ENCODE peak calls at places on chromosome 22, in seven cellular contexts. One of them, this sample, is unnamed.

GRCh38 chr22:32723632-32724031 is 77.9 kb upstream of the TIMP3 start:
- DNase-seq in HFF-Myc: peak
- DNase-seq in AML-193: peak
- DNase-seq in AG04449: peak
- DNase-seq in GM12865: peak
- DNase-seq in T1000: peak
- DNase-seq in stimulated activated CD4-positive, alpha-beta T cell treated with anti-CD3 and anti-CD28 coated beads, Interleukin-1b, Interleukin-23, amount 100 ng/mL, for 4 hours: peak
- DNase-seq in this sample: peak

GRCh38 chr22:20782601-20783299 is 8.8 kb downstream of the SERPIND1 start:
- DNase-seq in HFF-Myc: no peak
- DNase-seq in AML-193: no peak
- DNase-seq in AG04449: no peak
- DNase-seq in GM12865: no peak
- DNase-seq in T1000: no peak
- DNase-seq in stimulated activated CD4-positive, alpha-beta T cell treated with anti-CD3 and anti-CD28 coated beads, Interleukin-1b, Interleukin-23, amount 100 ng/mL, for 4 hours: no peak
- DNase-seq in this sample: no peak

GRCh38 chr22:43540570-43540969 is 128.8 kb downstream of the MPPED1 start:
- DNase-seq in HFF-Myc: no peak
- DNase-seq in AML-193: no peak
- DNase-seq in AG04449: no peak
- DNase-seq in GM12865: no peak
- DNase-seq in T1000: no peak
- DNase-seq in stimulated activated CD4-positive, alpha-beta T cell treated with anti-CD3 and anti-CD28 coated beads, Interleukin-1b, Interleukin-23, amount 100 ng/mL, for 4 hours: no peak
- DNase-seq in this sample: no peak

GRCh38 chr22:42064629-42065028 is 6.0 kb downstream of the NAGA start:
- DNase-seq in HFF-Myc: no peak
- DNase-seq in AML-193: no peak
- DNase-seq in AG04449: no peak
- DNase-seq in GM12865: no peak
- DNase-seq in T1000: no peak
- DNase-seq in stimulated activated CD4-positive, alpha-beta T cell treated with anti-CD3 and anti-CD28 coated beads, Interleukin-1b, Interleukin-23, amount 100 ng/mL, for 4 hours: no peak
- DNase-seq in this sample: peak

GRCh38 chr22:30047364-30047738 is 32.9 kb upstream of the HORMAD2 start:
- DNase-seq in HFF-Myc: no peak
- DNase-seq in AML-193: peak
- DNase-seq in AG04449: no peak
- DNase-seq in GM12865: peak
- DNase-seq in T1000: no peak
- DNase-seq in stimulated activated CD4-positive, alpha-beta T cell treated with anti-CD3 and anti-CD28 coated beads, Interleukin-1b, Interleukin-23, amount 100 ng/mL, for 4 hours: no peak
- DNase-seq in this sample: no peak

GRCh38 chr22:31488988-31489617 is 539 bp downstream of the EIF4ENIF1 start:
- DNase-seq in HFF-Myc: no peak
- DNase-seq in AML-193: no peak
- DNase-seq in AG04449: no peak
- DNase-seq in GM12865: peak
- DNase-seq in T1000: no peak
- DNase-seq in stimulated activated CD4-positive, alpha-beta T cell treated with anti-CD3 and anti-CD28 coated beads, Interleukin-1b, Interleukin-23, amount 100 ng/mL, for 4 hours: peak
- DNase-seq in this sample: peak

GRCh38 chr22:49934891-49935557 is 16.6 kb downstream of the CRELD2 start:
- DNase-seq in HFF-Myc: no peak
- DNase-seq in AML-193: no peak
- DNase-seq in AG04449: no peak
- DNase-seq in GM12865: peak
- DNase-seq in T1000: no peak
- DNase-seq in stimulated activated CD4-positive, alpha-beta T cell treated with anti-CD3 and anti-CD28 coated beads, Interleukin-1b, Interleukin-23, amount 100 ng/mL, for 4 hours: peak
- DNase-seq in this sample: peak

GRCh38 chr22:36554101-36554500 is 25.1 kb upstream of the EIF3D start:
- DNase-seq in HFF-Myc: no peak
- DNase-seq in AML-193: no peak
- DNase-seq in AG04449: no peak
- DNase-seq in GM12865: no peak
- DNase-seq in T1000: no peak
- DNase-seq in stimulated activated CD4-positive, alpha-beta T cell treated with anti-CD3 and anti-CD28 coated beads, Interleukin-1b, Interleukin-23, amount 100 ng/mL, for 4 hours: no peak
- DNase-seq in this sample: no peak

GRCh38 chr22:31244044-31244942 is 32.2 kb downstream of the LIMK2 start:
- DNase-seq in HFF-Myc: no peak
- DNase-seq in AML-193: no peak
- DNase-seq in AG04449: peak
- DNase-seq in GM12865: no peak
- DNase-seq in T1000: no peak
- DNase-seq in stimulated activated CD4-positive, alpha-beta T cell treated with anti-CD3 and anti-CD28 coated beads, Interleukin-1b, Interleukin-23, amount 100 ng/mL, for 4 hours: no peak
- DNase-seq in this sample: no peak

GRCh38 chr22:38850941-38851849 is 7.4 kb upstream of the NPTXR start:
- DNase-seq in HFF-Myc: no peak
- DNase-seq in AML-193: no peak
- DNase-seq in AG04449: no peak
- DNase-seq in GM12865: no peak
- DNase-seq in T1000: peak
- DNase-seq in stimulated activated CD4-positive, alpha-beta T cell treated with anti-CD3 and anti-CD28 coated beads, Interleukin-1b, Interleukin-23, amount 100 ng/mL, for 4 hours: no peak
- DNase-seq in this sample: no peak

This sample was measured in transverse colon.